ENCODE peak calls at places on chromosomes 6 and 20, in ten cellular contexts. S is bronchial epithelial cell, G is heart right ventricle, C is sigmoid colon, E is ovary, Z is heart left ventricle, X is body of pancreas, R is psoas muscle, T is OCI-LY7, I is choroid plexus epithelial cell. L is an unnamed sample.

GRCh38 chr6:32852844-32853540 is 512 bp downstream of the TAP1 start:
- DNase-seq in S (peak; percentile 48), G (no peak), C (peak; percentile 80), E (peak; percentile 56), Z (peak; percentile 46), X (peak; percentile 59), R (peak; percentile 34), T (peak; percentile 56), I (peak; percentile 39), L (peak; percentile 45)

GRCh38 chr6:169848946-169849345 is 97.5 kb downstream of the ERMARD start:
- DNase-seq in S (no peak), G (no peak), C (no peak), E (no peak), Z (no peak), X (no peak), R (no peak), T (no peak), I (no peak), L (no peak)

GRCh38 chr20:51570755-51571469 is 28.4 kb upstream of the NFATC2 start:
- DNase-seq in S (no peak), G (peak; percentile 40), C (no peak), E (no peak), Z (peak; percentile 52), X (no peak), R (peak; percentile 45), T (no peak), I (peak; percentile 34), L (no peak)

GRCh38 chr6:18388252-18388651 is 1.1 kb downstream of the RNF144B start:
- DNase-seq in S (peak; percentile 71), G (no peak), C (no peak), E (no peak), Z (no peak), X (no peak), R (no peak), T (peak; percentile 34), I (no peak), L (peak; percentile 23)

GRCh38 chr6:163392533-163392932 is 22.0 kb upstream of the QKI start:
- DNase-seq in S (peak; percentile 98), G (no peak), C (no peak), E (no peak), Z (peak; percentile 48), X (peak; percentile 65), R (no peak), T (no peak), I (peak; percentile 79), L (peak; percentile 41)

GRCh38 chr6:43285415-43285814 is 12.6 kb upstream of the SLC22A7 start:
- DNase-seq in S (no peak), G (no peak), C (no peak), E (no peak), Z (no peak), X (no peak), R (no peak), T (no peak), I (no peak), L (no peak)

GRCh38 chr6:8085053-8085511 is 17.3 kb downstream of the EEF1E1 start:
- DNase-seq in S (peak; percentile 94), G (no peak), C (no peak), E (peak; percentile 59), Z (no peak), X (peak; percentile 51), R (peak; percentile 35), T (no peak), I (peak; percentile 96), L (peak; percentile 93)

GRCh38 chr20:11880694-11881093 is 37.0 kb upstream of the BTBD3 start:
- DNase-seq in S (peak; percentile 89), G (no peak), C (no peak), E (no peak), Z (no peak), X (no peak), R (no peak), T (no peak), I (no peak), L (no peak)

GRCh38 chr6:27558028-27558724 is 85.3 kb upstream of the ZNF184 start:
- DNase-seq in S (no peak), G (no peak), C (no peak), E (no peak), Z (no peak), X (no peak), R (no peak), T (no peak), I (no peak), L (no peak)

GRCh38 chr20:38842558-38842981 is 37.1 kb downstream of the PPP1R16B start:
- DNase-seq in S (no peak), G (no peak), C (no peak), E (no peak), Z (no peak), X (no peak), R (no peak), T (peak; percentile 96), I (no peak), L (no peak)

GRCh38 chr6:30151580-30151979 is 9.4 kb downstream of the TRIM10 start:
- DNase-seq in S (no peak), G (no peak), C (no peak), E (no peak), Z (no peak), X (no peak), R (no peak), T (no peak), I (no peak), L (no peak)

GRCh38 chr6:30150151-30150550 is 10.9 kb downstream of the TRIM10 start:
- DNase-seq in S (no peak), G (no peak), C (no peak), E (no peak), Z (no peak), X (no peak), R (no peak), T (no peak), I (no peak), L (no peak)

GRCh38 chr6:30150671-30151395 is 10.2 kb downstream of the TRIM10 start:
- DNase-seq in S (no peak), G (no peak), C (no peak), E (no peak), Z (no peak), X (no peak), R (no peak), T (no peak), I (no peak), L (no peak)

GRCh38 chr6:30147096-30147495 is 11.2 kb downstream of the TRIM40 start:
- DNase-seq in S (no peak), G (no peak), C (no peak), E (no peak), Z (no peak), X (no peak), R (no peak), T (no peak), I (no peak), L (no peak)

GRCh38 chr6:30149234-30149633 is 11.8 kb downstream of the TRIM10 start:
- DNase-seq in S (no peak), G (no peak), C (no peak), E (no peak), Z (no peak), X (no peak), R (no peak), T (peak; percentile 8), I (no peak), L (no peak)
- TF ChIP-seq CTCF in S (no peak), G (no peak), C (no peak), E (no peak), Z (no peak), X (no peak), R (no peak), T (peak; percentile 40), I (no peak), L (no peak)

DNA sequence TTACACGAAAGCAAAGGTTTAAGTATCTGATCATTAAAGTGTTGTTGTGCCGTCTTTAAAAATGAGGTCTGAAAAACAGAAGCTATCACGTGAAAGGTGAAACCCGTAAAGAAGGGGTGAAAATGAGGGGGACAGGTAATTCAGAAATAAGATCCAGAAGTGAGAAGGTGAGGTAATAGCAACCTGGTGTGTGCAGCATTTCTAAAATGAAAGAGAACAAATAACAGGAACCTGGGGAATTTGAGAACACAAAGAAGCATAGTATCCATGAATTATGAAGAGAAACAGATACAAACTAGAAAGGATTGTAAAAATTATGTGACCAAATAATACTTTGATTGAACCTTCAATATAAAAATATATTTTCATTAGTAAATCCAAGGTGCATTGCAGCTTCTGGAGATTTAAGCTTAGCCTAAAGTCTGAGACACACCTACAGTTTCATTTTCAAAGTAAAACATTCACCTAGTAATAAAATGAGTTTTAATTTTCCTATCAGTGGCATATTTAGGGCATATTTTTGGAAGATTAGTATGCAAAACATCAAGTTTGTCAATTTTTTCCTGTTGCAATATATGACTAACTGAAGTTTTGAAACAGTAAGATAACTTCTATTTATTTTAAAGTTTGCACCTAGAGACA is 1.4 kb downstream of the HEY2 start:
- DNase-seq in S (no peak), G (no peak), C (no peak), E (no peak), Z (no peak), X (no peak), R (no peak), T (no peak), I (no peak), L (no peak)
- H3K4me3 ChIP-seq in S (no peak overlapping the region), G (peak overlapping the region; percentile 74), C (peak overlapping the region; percentile 72), E (no peak overlapping the region), Z (peak overlapping the region; percentile 56), X (no peak overlapping the region), R (peak overlapping the region; percentile 89), T (peak overlapping the region; percentile 73), I (no peak overlapping the region), L (no peak overlapping the region)

GRCh38 chr20:45985573-45985972 is 13.6 kb upstream of the ZNF335 start:
- DNase-seq in S (no peak), G (no peak), C (peak; percentile 56), E (no peak), Z (no peak), X (no peak), R (no peak), T (no peak), I (peak; percentile 37), L (no peak)
- TF ChIP-seq CTCF in S (peak; percentile 14), G (no peak), C (no peak), E (no peak), Z (no peak), X (no peak), R (no peak), T (no peak), I (peak; percentile 35), L (peak; percentile 6)

GRCh38 chr6:160791459-160791858 is 89.4 kb downstream of the PLG start:
- DNase-seq in S (no peak), G (no peak), C (no peak), E (no peak), Z (no peak), X (no peak), R (no peak), T (no peak), I (no peak), L (no peak)

GRCh38 chr6:160791981-160792418 is 90.0 kb downstream of the PLG start:
- DNase-seq in S (peak; percentile 93), G (no peak), C (no peak), E (no peak), Z (no peak), X (no peak), R (no peak), T (no peak), I (no peak), L (no peak)

GRCh38 chr6:160788806-160789205 is 86.8 kb downstream of the PLG start:
- DNase-seq in S (peak; percentile 5), G (no peak), C (no peak), E (no peak), Z (no peak), X (no peak), R (no peak), T (no peak), I (no peak), L (no peak)

GRCh38 chr6:160789263-160790027 is 87.4 kb downstream of the PLG start:
- DNase-seq in S (no peak), G (no peak), C (no peak), E (no peak), Z (no peak), X (no peak), R (no peak), T (no peak), I (no peak), L (no peak)

GRCh38 chr6:160790028-160790792 is 88.2 kb downstream of the PLG start:
- DNase-seq in S (no peak), G (no peak), C (no peak), E (peak; percentile 24), Z (no peak), X (no peak), R (no peak), T (peak; percentile 16), I (no peak), L (no peak)
- H3K4me3 ChIP-seq in S (no peak overlapping the region), G (no peak overlapping the region), C (no peak overlapping the region), E (no peak overlapping the region), Z (no peak overlapping the region), X (no peak overlapping the region), R (no peak overlapping the region), T (no peak overlapping the region), I (no peak overlapping the region), L (no peak overlapping the region)